ENCODE peak calls at places on chromosomes 3 and 15, in ten cellular contexts. One of them, this sample, is unnamed.
A peak's percentile ranks its signal among the peaks of the same experiment; 100 is the strongest.

GRCh38 chr3:177771780-177772179 is 574.5 kb upstream of the TBL1XR1 start:
- DNase-seq in kidney: no peak
- DNase-seq in activated T-helper 1 cell treated with anti-CD3 and anti-CD28 coated beads, Interleukin-12 subunit alpha, Interleukin-12 subunit beta, Interleukin-2, Interleukin-4 antibody, amounts not matched to agents 30 ng/mL and 10 ng/mL and 1 ng/mL, durations not matched to agents 14 hours and 24 hours and 36 hours: no peak
- DNase-seq in GM03348: no peak
- DNase-seq in ELR: no peak
- DNase-seq in NCI-H1092: no peak
- DNase-seq in NCI-H345: no peak
- DNase-seq in activated gamma-delta T cell treated with Interleukin-2 at 50 U/mL for 16 hours: no peak
- DNase-seq in activated effector memory CD4-positive, alpha-beta T cell treated with Interleukin-2 at 50 U/mL for 16 hours: no peak
- DNase-seq in H54: no peak
- DNase-seq in this sample: no peak

GRCh38 chr3:126424039-126424717 is 29.5 kb downstream of the CFAP100 start:
- DNase-seq in H54: no peak
- DNase-seq in activated effector memory CD4-positive, alpha-beta T cell treated with Interleukin-2 at 50 U/mL for 16 hours: no peak
- DNase-seq in GM03348: no peak
- DNase-seq in kidney: no peak
- DNase-seq in NCI-H345: no peak
- DNase-seq in activated T-helper 1 cell treated with anti-CD3 and anti-CD28 coated beads, Interleukin-12 subunit alpha, Interleukin-12 subunit beta, Interleukin-2, Interleukin-4 antibody, amounts not matched to agents 30 ng/mL and 10 ng/mL and 1 ng/mL, durations not matched to agents 14 hours and 24 hours and 36 hours: no peak
- DNase-seq in NCI-H1092: no peak
- DNase-seq in activated gamma-delta T cell treated with Interleukin-2 at 50 U/mL for 16 hours: no peak
- DNase-seq in ELR: no peak
- DNase-seq in this sample: no peak

GRCh38 chr3:133944181-133944580 is 48.5 kb upstream of the RAB6B start:
- DNase-seq in activated effector memory CD4-positive, alpha-beta T cell treated with Interleukin-2 at 50 U/mL for 16 hours: no peak
- DNase-seq in ELR: peak; percentile 79
- DNase-seq in NCI-H1092: no peak
- DNase-seq in GM03348: no peak
- DNase-seq in H54: no peak
- DNase-seq in activated T-helper 1 cell treated with anti-CD3 and anti-CD28 coated beads, Interleukin-12 subunit alpha, Interleukin-12 subunit beta, Interleukin-2, Interleukin-4 antibody, amounts not matched to agents 30 ng/mL and 10 ng/mL and 1 ng/mL, durations not matched to agents 14 hours and 24 hours and 36 hours: no peak
- DNase-seq in kidney: peak; percentile 11
- DNase-seq in activated gamma-delta T cell treated with Interleukin-2 at 50 U/mL for 16 hours: no peak
- DNase-seq in NCI-H345: no peak
- DNase-seq in this sample: no peak

GRCh38 chr3:10494180-10494579 is 11.2 kb downstream of the ATP2B2 start:
- DNase-seq in GM03348: no peak
- DNase-seq in NCI-H345: no peak
- DNase-seq in activated effector memory CD4-positive, alpha-beta T cell treated with Interleukin-2 at 50 U/mL for 16 hours: no peak
- DNase-seq in H54: no peak
- DNase-seq in ELR: no peak
- DNase-seq in activated gamma-delta T cell treated with Interleukin-2 at 50 U/mL for 16 hours: no peak
- DNase-seq in activated T-helper 1 cell treated with anti-CD3 and anti-CD28 coated beads, Interleukin-12 subunit alpha, Interleukin-12 subunit beta, Interleukin-2, Interleukin-4 antibody, amounts not matched to agents 30 ng/mL and 10 ng/mL and 1 ng/mL, durations not matched to agents 14 hours and 24 hours and 36 hours: no peak
- DNase-seq in NCI-H1092: no peak
- DNase-seq in kidney: no peak
- DNase-seq in this sample: no peak

GRCh38 chr3:104886220-104886995 is 480.3 kb upstream of the ALCAM start:
- DNase-seq in activated T-helper 1 cell treated with anti-CD3 and anti-CD28 coated beads, Interleukin-12 subunit alpha, Interleukin-12 subunit beta, Interleukin-2, Interleukin-4 antibody, amounts not matched to agents 30 ng/mL and 10 ng/mL and 1 ng/mL, durations not matched to agents 14 hours and 24 hours and 36 hours: no peak
- DNase-seq in NCI-H1092: no peak
- DNase-seq in activated gamma-delta T cell treated with Interleukin-2 at 50 U/mL for 16 hours: no peak
- DNase-seq in H54: no peak
- DNase-seq in GM03348: peak; percentile 7
- DNase-seq in activated effector memory CD4-positive, alpha-beta T cell treated with Interleukin-2 at 50 U/mL for 16 hours: no peak
- DNase-seq in kidney: no peak
- DNase-seq in ELR: peak; percentile 63
- DNase-seq in NCI-H345: no peak
- DNase-seq in this sample: no peak

GRCh38 chr3:14329116-14329830 is 73.1 kb upstream of the SLC6A6 start:
- DNase-seq in activated gamma-delta T cell treated with Interleukin-2 at 50 U/mL for 16 hours: no peak
- DNase-seq in NCI-H345: peak; percentile 91
- DNase-seq in activated effector memory CD4-positive, alpha-beta T cell treated with Interleukin-2 at 50 U/mL for 16 hours: no peak
- DNase-seq in NCI-H1092: no peak
- DNase-seq in activated T-helper 1 cell treated with anti-CD3 and anti-CD28 coated beads, Interleukin-12 subunit alpha, Interleukin-12 subunit beta, Interleukin-2, Interleukin-4 antibody, amounts not matched to agents 30 ng/mL and 10 ng/mL and 1 ng/mL, durations not matched to agents 14 hours and 24 hours and 36 hours: no peak
- DNase-seq in GM03348: no peak
- DNase-seq in ELR: peak; percentile 49
- DNase-seq in kidney: no peak
- DNase-seq in H54: peak; percentile 37
- DNase-seq in this sample: peak; percentile 76

GRCh38 chr3:151443583-151443982 is 17.3 kb downstream of the IGSF10 start:
- DNase-seq in activated T-helper 1 cell treated with anti-CD3 and anti-CD28 coated beads, Interleukin-12 subunit alpha, Interleukin-12 subunit beta, Interleukin-2, Interleukin-4 antibody, amounts not matched to agents 30 ng/mL and 10 ng/mL and 1 ng/mL, durations not matched to agents 14 hours and 24 hours and 36 hours: no peak
- DNase-seq in NCI-H1092: no peak
- DNase-seq in GM03348: no peak
- DNase-seq in H54: no peak
- DNase-seq in activated gamma-delta T cell treated with Interleukin-2 at 50 U/mL for 16 hours: no peak
- DNase-seq in ELR: peak; percentile 19
- DNase-seq in activated effector memory CD4-positive, alpha-beta T cell treated with Interleukin-2 at 50 U/mL for 16 hours: no peak
- DNase-seq in kidney: no peak
- DNase-seq in NCI-H345: no peak
- DNase-seq in this sample: no peak

GRCh38 chr15:42344763-42345162 is 14.5 kb upstream of the CAPN3 start:
- DNase-seq in activated effector memory CD4-positive, alpha-beta T cell treated with Interleukin-2 at 50 U/mL for 16 hours: no peak
- DNase-seq in H54: no peak
- DNase-seq in NCI-H345: no peak
- DNase-seq in activated T-helper 1 cell treated with anti-CD3 and anti-CD28 coated beads, Interleukin-12 subunit alpha, Interleukin-12 subunit beta, Interleukin-2, Interleukin-4 antibody, amounts not matched to agents 30 ng/mL and 10 ng/mL and 1 ng/mL, durations not matched to agents 14 hours and 24 hours and 36 hours: no peak
- DNase-seq in ELR: peak; percentile 88
- DNase-seq in activated gamma-delta T cell treated with Interleukin-2 at 50 U/mL for 16 hours: no peak
- DNase-seq in kidney: no peak
- DNase-seq in GM03348: peak; percentile 55
- DNase-seq in NCI-H1092: no peak
- DNase-seq in this sample: no peak

GRCh38 chr3:64803469-64803868 is 115.7 kb upstream of the ADAMTS9 start:
- DNase-seq in ELR: no peak
- DNase-seq in NCI-H345: no peak
- DNase-seq in kidney: no peak
- DNase-seq in H54: no peak
- DNase-seq in GM03348: no peak
- DNase-seq in activated gamma-delta T cell treated with Interleukin-2 at 50 U/mL for 16 hours: no peak
- DNase-seq in activated effector memory CD4-positive, alpha-beta T cell treated with Interleukin-2 at 50 U/mL for 16 hours: no peak
- DNase-seq in NCI-H1092: no peak
- DNase-seq in activated T-helper 1 cell treated with anti-CD3 and anti-CD28 coated beads, Interleukin-12 subunit alpha, Interleukin-12 subunit beta, Interleukin-2, Interleukin-4 antibody, amounts not matched to agents 30 ng/mL and 10 ng/mL and 1 ng/mL, durations not matched to agents 14 hours and 24 hours and 36 hours: no peak
- DNase-seq in this sample: no peak

GRCh38 chr3:172522871-172523818 is at the start of gene TNFSF10:
- DNase-seq in kidney: peak; percentile 83
- DNase-seq in activated gamma-delta T cell treated with Interleukin-2 at 50 U/mL for 16 hours: peak; percentile 51
- DNase-seq in activated effector memory CD4-positive, alpha-beta T cell treated with Interleukin-2 at 50 U/mL for 16 hours: peak; percentile 61
- DNase-seq in GM03348: no peak
- DNase-seq in ELR: peak; percentile 13
- DNase-seq in activated T-helper 1 cell treated with anti-CD3 and anti-CD28 coated beads, Interleukin-12 subunit alpha, Interleukin-12 subunit beta, Interleukin-2, Interleukin-4 antibody, amounts not matched to agents 30 ng/mL and 10 ng/mL and 1 ng/mL, durations not matched to agents 14 hours and 24 hours and 36 hours: peak; percentile 79
- DNase-seq in H54: peak; percentile 11
- DNase-seq in NCI-H1092: no peak
- DNase-seq in NCI-H345: no peak
- DNase-seq in this sample: peak; percentile 47

GRCh38 chr3:83063457-83063856 is 1302.0 kb upstream of the GBE1 start:
- DNase-seq in activated T-helper 1 cell treated with anti-CD3 and anti-CD28 coated beads, Interleukin-12 subunit alpha, Interleukin-12 subunit beta, Interleukin-2, Interleukin-4 antibody, amounts not matched to agents 30 ng/mL and 10 ng/mL and 1 ng/mL, durations not matched to agents 14 hours and 24 hours and 36 hours: no peak
- DNase-seq in GM03348: no peak
- DNase-seq in activated effector memory CD4-positive, alpha-beta T cell treated with Interleukin-2 at 50 U/mL for 16 hours: no peak
- DNase-seq in H54: no peak
- DNase-seq in ELR: no peak
- DNase-seq in activated gamma-delta T cell treated with Interleukin-2 at 50 U/mL for 16 hours: no peak
- DNase-seq in kidney: no peak
- DNase-seq in NCI-H1092: no peak
- DNase-seq in NCI-H345: no peak
- DNase-seq in this sample: no peak